ENCODE peak calls at places on chromosomes 12 and 14, in four cellular contexts. One of them, this sample, is unnamed.

GRCh38 chr12:80551897-80552296 is 107.9 kb downstream of the PTPRQ start:
- DNase-seq in GM12878: no peak
- DNase-seq in HepG2: no peak
- DNase-seq in K562: no peak
- DNase-seq in this sample: peak; percentile 4

GRCh38 chr12:96040305-96041133 is 5.1 kb upstream of the LTA4H start:
- DNase-seq in K562: no peak
- DNase-seq in GM12878: no peak
- DNase-seq in HepG2: no peak
- DNase-seq in this sample: no peak

GRCh38 chr14:100899841-100900771 is 3.4 kb downstream of the RTL1 start:
- DNase-seq in HepG2: peak; percentile 91
- DNase-seq in K562: peak; percentile 20
- DNase-seq in GM12878: no peak
- DNase-seq in this sample: no peak

GRCh38 chr12:114425031-114425626 is 19.2 kb upstream of the TBX5 start:
- DNase-seq in HepG2: peak; percentile 15
- DNase-seq in GM12878: no peak
- DNase-seq in K562: no peak
- DNase-seq in this sample: no peak

GRCh38 chr14:67620217-67620789 is 583 bp downstream of the ARG2 start:
- DNase-seq in HepG2: no peak
- DNase-seq in K562: no peak
- DNase-seq in GM12878: no peak
- DNase-seq in this sample: no peak

GRCh38 chr14:21534576-21534975 is 8.4 kb upstream of the SALL2 start:
- DNase-seq in GM12878: no peak
- DNase-seq in K562: no peak
- DNase-seq in HepG2: no peak
- DNase-seq in this sample: no peak

GRCh38 chr14:73741876-73742519 is 27.8 kb upstream of the PNMA1 start:
- DNase-seq in GM12878: no peak
- DNase-seq in HepG2: no peak
- DNase-seq in K562: peak; percentile 54
- DNase-seq in this sample: no peak

GRCh38 chr12:61220337-61220736 is 1039.9 kb upstream of the USP15 start:
- DNase-seq in HepG2: no peak
- DNase-seq in K562: no peak
- DNase-seq in GM12878: no peak
- DNase-seq in this sample: no peak

GRCh38 chr12:15212877-15213276 is 8.3 kb downstream of the RERG start:
- DNase-seq in GM12878: no peak
- DNase-seq in HepG2: no peak
- DNase-seq in K562: no peak
- DNase-seq in this sample: no peak

GRCh38 chr12:32217354-32218310 is 111.0 kb downstream of the BICD1 start:
- DNase-seq in K562: no peak
- DNase-seq in GM12878: no peak
- DNase-seq in HepG2: no peak
- DNase-seq in this sample: peak; percentile 25

GRCh38 chr12:64029013-64029857 is 184.7 kb downstream of the SRGAP1 start:
- DNase-seq in K562: no peak
- DNase-seq in HepG2: no peak
- DNase-seq in GM12878: no peak
- DNase-seq in this sample: no peak

GRCh38 chr14:105854600-105855245 is 328.3 kb downstream of the TMEM121 start:
- DNase-seq in K562: no peak
- DNase-seq in HepG2: no peak
- DNase-seq in GM12878: no peak
- DNase-seq in this sample: no peak

GRCh38 chr14:50719911-50720759 is 52.0 kb upstream of the SAV1 start:
- DNase-seq in HepG2: no peak
- DNase-seq in GM12878: no peak
- DNase-seq in K562: no peak
- DNase-seq in this sample: no peak

GRCh38 chr14:95663226-95663797 is 22.9 kb upstream of the TCL1B start:
- DNase-seq in HepG2: no peak
- DNase-seq in K562: no peak
- DNase-seq in GM12878: peak; percentile 49
- DNase-seq in this sample: no peak

GRCh38 chr14:52015411-52016030 is 26.2 kb downstream of the RTRAF start:
- DNase-seq in HepG2: peak; percentile 8
- DNase-seq in K562: no peak
- DNase-seq in GM12878: no peak
- DNase-seq in this sample: peak; percentile 39

GRCh38 chr12:107598906-107599305 is 86.7 kb upstream of the PWP1 start:
- DNase-seq in HepG2: no peak
- DNase-seq in GM12878: no peak
- DNase-seq in K562: no peak
- DNase-seq in this sample: no peak

GRCh38 chr14:56491299-56492285 is 88.0 kb upstream of the TMEM260 start:
- DNase-seq in K562: peak; percentile 32
- DNase-seq in GM12878: peak; percentile 11
- DNase-seq in HepG2: peak; percentile 49
- DNase-seq in this sample: peak; percentile 21

GRCh38 chr12:43776498-43776897 is 17.7 kb downstream of the IRAK4 start:
- DNase-seq in K562: no peak
- DNase-seq in HepG2: peak; percentile 44
- DNase-seq in GM12878: no peak
- DNase-seq in this sample: peak; percentile 30

GRCh38 chr14:49897965-49898364 is 5.1 kb downstream of the ARF6 start:
- DNase-seq in GM12878: no peak
- DNase-seq in HepG2: no peak
- DNase-seq in K562: no peak
- DNase-seq in this sample: no peak

GRCh38 chr12:117890137-117890536 is 78.7 kb downstream of the KSR2 start:
- DNase-seq in HepG2: no peak
- DNase-seq in GM12878: no peak
- DNase-seq in K562: peak; percentile 26
- DNase-seq in this sample: peak; percentile 40

GRCh38 chr12:50597200-50598195 is 92.7 kb downstream of the DIP2B start:
- DNase-seq in GM12878: peak; percentile 55
- DNase-seq in HepG2: no peak
- DNase-seq in K562: no peak
- DNase-seq in this sample: peak; percentile 68

GRCh38 chr14:55580401-55581010 is 499 bp downstream of the KTN1 start:
- DNase-seq in K562: peak; percentile 71
- DNase-seq in HepG2: no peak
- DNase-seq in GM12878: no peak
- DNase-seq in this sample: no peak

GRCh38 chr12:106783515-106783914 is 9.0 kb downstream of the RIC8B start:
- DNase-seq in GM12878: no peak
- DNase-seq in HepG2: no peak
- DNase-seq in K562: no peak
- DNase-seq in this sample: no peak

GRCh38 chr12:130401703-130402102 is 64.0 kb downstream of the PIWIL1 start:
- DNase-seq in HepG2: peak; percentile 12
- DNase-seq in GM12878: no peak
- DNase-seq in K562: no peak
- DNase-seq in this sample: peak; percentile 8

GRCh38 chr12:41905703-41906297 is 238.9 kb downstream of the GXYLT1 start:
- DNase-seq in HepG2: no peak
- DNase-seq in GM12878: no peak
- DNase-seq in K562: no peak
- DNase-seq in this sample: no peak

GRCh38 chr14:104856869-104857860 is 7.9 kb upstream of the CEP170B start:
- DNase-seq in GM12878: no peak
- DNase-seq in HepG2: no peak
- DNase-seq in K562: peak; percentile 26
- DNase-seq in this sample: no peak

GRCh38 chr14:59123975-59124374 is 64.5 kb upstream of the DAAM1 start:
- DNase-seq in GM12878: no peak
- DNase-seq in HepG2: no peak
- DNase-seq in K562: no peak
- DNase-seq in this sample: peak; percentile 10

GRCh38 chr12:27549231-27549800 is 25.3 kb downstream of the PPFIBP1 start:
- DNase-seq in K562: no peak
- DNase-seq in HepG2: peak; percentile 52
- DNase-seq in GM12878: no peak
- DNase-seq in this sample: peak; percentile 82

GRCh38 chr12:9372202-9372601 is 164.0 kb upstream of the PZP start:
- DNase-seq in GM12878: no peak
- DNase-seq in HepG2: peak; percentile 54
- DNase-seq in K562: no peak
- DNase-seq in this sample: no peak

GRCh38 chr12:120538281-120539156 is 4.4 kb downstream of the RNF10 start:
- DNase-seq in K562: no peak
- DNase-seq in GM12878: no peak
- DNase-seq in HepG2: peak; percentile 73
- DNase-seq in this sample: peak; percentile 36
- TF ChIP-seq KDM1A in K562: no peak
- TF ChIP-seq KDM1A in GM12878: no peak
- TF ChIP-seq KDM1A in HepG2: no peak
- TF ChIP-seq KDM1A in this sample: no peak

GRCh38 chr12:18580286-18580685 is 157.5 kb downstream of the PLCZ1 start:
- DNase-seq in HepG2: no peak
- DNase-seq in GM12878: no peak
- DNase-seq in K562: no peak
- DNase-seq in this sample: no peak
- TF ChIP-seq KDM1A in HepG2: no peak
- TF ChIP-seq KDM1A in GM12878: no peak
- TF ChIP-seq KDM1A in K562: no peak
- TF ChIP-seq KDM1A in this sample: no peak

DNA sequence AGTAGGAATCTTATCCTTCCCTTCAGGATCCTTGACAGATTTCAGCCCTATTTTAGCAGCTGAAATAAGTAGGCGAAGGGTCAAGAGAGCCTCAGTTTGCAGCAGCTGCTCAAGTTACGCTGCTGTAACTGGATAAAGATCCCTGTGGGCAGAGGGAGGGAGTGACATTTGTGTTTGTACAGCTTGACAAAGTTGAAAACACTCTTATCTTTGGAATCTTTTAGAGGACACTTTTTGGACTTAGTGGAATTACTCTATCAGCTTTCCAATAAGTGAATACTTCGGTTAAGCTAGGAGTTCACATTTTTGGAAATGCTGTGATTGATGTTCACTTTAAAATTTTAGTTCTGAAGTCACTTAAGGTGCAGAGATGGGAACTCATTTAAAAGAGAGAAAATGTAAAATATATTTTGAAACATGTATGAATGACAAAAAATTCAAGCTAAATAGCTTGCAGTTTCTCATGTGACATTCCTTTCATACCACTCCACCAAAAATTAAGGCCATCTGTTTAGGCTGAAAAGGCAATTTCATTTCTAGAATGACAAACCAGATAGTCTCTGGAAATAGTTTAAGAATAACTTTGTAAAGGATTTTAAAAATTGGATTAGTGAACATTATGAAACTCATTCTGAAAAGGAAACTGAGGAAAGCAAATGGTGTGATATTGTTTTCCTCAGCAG is 55.2 kb downstream of the SLC38A4 start:
- DNase-seq in HepG2: peak; percentile 78
- DNase-seq in GM12878: no peak
- DNase-seq in K562: no peak
- DNase-seq in this sample: no peak
- TF ChIP-seq KDM1A in HepG2: no peak
- TF ChIP-seq KDM1A in GM12878: no peak
- TF ChIP-seq KDM1A in K562: no peak
- TF ChIP-seq KDM1A in this sample: no peak

GRCh38 chr12:47717443-47718193 is 7.7 kb downstream of the ENDOU start:
- DNase-seq in GM12878: no peak
- DNase-seq in K562: peak; percentile 79
- DNase-seq in HepG2: peak; percentile 42
- DNase-seq in this sample: peak; percentile 91

GRCh38 chr12:47715393-47715876 is 9.6 kb upstream of the RPAP3 start:
- DNase-seq in K562: peak; percentile 62
- DNase-seq in HepG2: peak; percentile 76
- DNase-seq in GM12878: no peak
- DNase-seq in this sample: peak; percentile 80

GRCh38 chr12:47718531-47718930 is 6.8 kb downstream of the ENDOU start:
- DNase-seq in K562: no peak
- DNase-seq in HepG2: no peak
- DNase-seq in GM12878: no peak
- DNase-seq in this sample: no peak

GRCh38 chr12:47715877-47716548 is 9.3 kb downstream of the ENDOU start:
- DNase-seq in GM12878: no peak
- DNase-seq in K562: no peak
- DNase-seq in HepG2: no peak
- DNase-seq in this sample: no peak

DNA sequence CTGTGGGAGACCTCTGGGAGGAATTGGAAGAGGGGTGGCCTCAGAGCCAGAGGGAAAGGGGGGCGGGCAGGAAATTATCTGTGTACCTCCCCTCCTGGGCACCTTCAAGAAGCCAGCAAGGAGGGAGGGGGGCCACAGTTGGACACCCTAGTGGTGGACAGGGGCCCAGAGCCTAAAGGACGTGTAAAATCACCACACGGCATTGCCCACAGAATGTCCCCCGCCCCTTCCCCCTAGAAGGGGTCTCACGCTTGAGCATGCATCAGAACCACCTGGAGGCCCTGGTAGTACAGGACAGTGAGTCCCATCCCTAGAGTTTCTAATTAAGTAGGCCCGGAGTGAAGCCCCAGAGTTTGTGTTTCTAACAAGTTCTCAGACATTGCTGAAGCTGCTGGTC is 8.2 kb downstream of the ENDOU start:
- DNase-seq in K562: no peak
- DNase-seq in GM12878: no peak
- DNase-seq in HepG2: no peak
- DNase-seq in this sample: no peak
- TF ChIP-seq KDM1A in K562: no peak
- TF ChIP-seq KDM1A in GM12878: no peak
- TF ChIP-seq KDM1A in HepG2: no peak
- TF ChIP-seq KDM1A in this sample: no peak

GRCh38 chr12:54273981-54274380 is 5.9 kb downstream of the CBX5 start:
- DNase-seq in K562: no peak
- DNase-seq in GM12878: no peak
- DNase-seq in HepG2: no peak
- DNase-seq in this sample: no peak

GRCh38 chr12:54279632-54280400 is at the start of gene CBX5:
- DNase-seq in HepG2: peak; percentile 99
- DNase-seq in GM12878: peak; percentile 98
- DNase-seq in K562: peak; percentile 98
- DNase-seq in this sample: peak; percentile 100

GRCh38 chr12:54279227-54279631 is 693 bp downstream of the CBX5 start:
- DNase-seq in HepG2: no peak
- DNase-seq in GM12878: no peak
- DNase-seq in K562: no peak
- DNase-seq in this sample: no peak

GRCh38 chr12:54277823-54278276 is 2.1 kb downstream of the CBX5 start:
- DNase-seq in K562: no peak
- DNase-seq in GM12878: no peak
- DNase-seq in HepG2: no peak
- DNase-seq in this sample: no peak

DNA sequence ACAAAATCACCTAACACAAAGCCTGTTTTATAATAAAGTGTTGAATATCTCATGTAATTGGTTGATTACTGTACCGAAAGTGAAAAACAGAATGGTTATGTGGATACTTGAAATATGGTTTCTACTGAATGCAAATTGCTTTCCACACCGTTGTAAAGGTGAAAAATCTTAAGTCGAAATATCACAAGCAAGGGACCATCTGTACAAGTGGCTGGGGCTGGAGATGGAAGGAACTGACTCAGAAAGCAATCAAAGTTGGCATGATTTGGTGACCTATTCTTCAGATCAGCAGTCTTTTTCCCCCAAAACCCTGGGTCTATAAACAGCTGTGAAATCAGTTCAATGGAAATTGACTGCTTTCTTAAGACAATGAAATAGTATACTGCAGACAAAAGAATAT is 3.6 kb downstream of the CBX5 start:
- DNase-seq in K562: no peak
- DNase-seq in GM12878: no peak
- DNase-seq in HepG2: no peak
- DNase-seq in this sample: no peak
- TF ChIP-seq KDM1A in K562: no peak
- TF ChIP-seq KDM1A in GM12878: no peak
- TF ChIP-seq KDM1A in HepG2: no peak
- TF ChIP-seq KDM1A in this sample: no peak